ENCODE peak calls at places on chromosome 16, in nine cellular contexts. One of them, this sample, is unnamed.

GRCh38 chr16:50315346-50315997 is 49.1 kb downstream of the ADCY7 start:
- DNase-seq in dorsolateral prefrontal cortex: no peak
- DNase-seq in upper lobe of left lung: no peak
- DNase-seq in heart left ventricle: no peak
- DNase-seq in CD8-positive, alpha-beta T cell: no peak
- DNase-seq in lung: peak; percentile 25
- DNase-seq in GM23338: no peak
- DNase-seq in tibial artery: no peak
- DNase-seq in breast epithelium: no peak
- DNase-seq in this sample: no peak

GRCh38 chr16:51003850-51004566 is 147.1 kb downstream of the SALL1 start:
- DNase-seq in dorsolateral prefrontal cortex: no peak
- DNase-seq in upper lobe of left lung: no peak
- DNase-seq in heart left ventricle: no peak
- DNase-seq in CD8-positive, alpha-beta T cell: no peak
- DNase-seq in lung: no peak
- DNase-seq in GM23338: no peak
- DNase-seq in tibial artery: no peak
- DNase-seq in breast epithelium: no peak
- DNase-seq in this sample: no peak

GRCh38 chr16:56191807-56192643 is 736 bp downstream of the GNAO1 start:
- DNase-seq in dorsolateral prefrontal cortex: peak; percentile 26
- DNase-seq in upper lobe of left lung: no peak
- DNase-seq in heart left ventricle: no peak
- DNase-seq in CD8-positive, alpha-beta T cell: peak; percentile 19
- DNase-seq in lung: no peak
- DNase-seq in GM23338: peak; percentile 32
- DNase-seq in tibial artery: no peak
- DNase-seq in breast epithelium: no peak
- DNase-seq in this sample: no peak

GRCh38 chr16:30996324-30996999 is 11.5 kb downstream of the HSD3B7 start:
- DNase-seq in dorsolateral prefrontal cortex: no peak
- DNase-seq in upper lobe of left lung: no peak
- DNase-seq in heart left ventricle: no peak
- DNase-seq in CD8-positive, alpha-beta T cell: no peak
- DNase-seq in lung: no peak
- DNase-seq in GM23338: peak; percentile 32
- DNase-seq in tibial artery: no peak
- DNase-seq in breast epithelium: no peak
- DNase-seq in this sample: no peak

GRCh38 chr16:71515026-71515425 is 11.2 kb upstream of the CHST4 start:
- DNase-seq in dorsolateral prefrontal cortex: no peak
- DNase-seq in upper lobe of left lung: no peak
- DNase-seq in heart left ventricle: no peak
- DNase-seq in CD8-positive, alpha-beta T cell: no peak
- DNase-seq in lung: no peak
- DNase-seq in GM23338: peak; percentile 65
- DNase-seq in tibial artery: no peak
- DNase-seq in breast epithelium: no peak
- DNase-seq in this sample: no peak

GRCh38 chr16:84228321-84228838 is 11.4 kb downstream of the KCNG4 start:
- DNase-seq in dorsolateral prefrontal cortex: peak; percentile 39
- DNase-seq in upper lobe of left lung: no peak
- DNase-seq in heart left ventricle: peak; percentile 79
- DNase-seq in CD8-positive, alpha-beta T cell: no peak
- DNase-seq in lung: peak; percentile 59
- DNase-seq in GM23338: peak; percentile 54
- DNase-seq in tibial artery: peak; percentile 86
- DNase-seq in breast epithelium: no peak
- DNase-seq in this sample: no peak

GRCh38 chr16:5428932-5429331 is 331.3 kb upstream of the EEF2KMT start:
- DNase-seq in dorsolateral prefrontal cortex: no peak
- DNase-seq in upper lobe of left lung: no peak
- DNase-seq in heart left ventricle: no peak
- DNase-seq in CD8-positive, alpha-beta T cell: no peak
- DNase-seq in lung: no peak
- DNase-seq in GM23338: peak; percentile 75
- DNase-seq in tibial artery: no peak
- DNase-seq in breast epithelium: no peak
- DNase-seq in this sample: no peak

GRCh38 chr16:77793417-77793816 is 5.1 kb downstream of the VAT1L start:
- DNase-seq in dorsolateral prefrontal cortex: no peak
- DNase-seq in upper lobe of left lung: no peak
- DNase-seq in heart left ventricle: no peak
- DNase-seq in CD8-positive, alpha-beta T cell: no peak
- DNase-seq in lung: no peak
- DNase-seq in GM23338: no peak
- DNase-seq in tibial artery: no peak
- DNase-seq in breast epithelium: no peak
- DNase-seq in this sample: no peak

GRCh38 chr16:57145964-57146647 is 39.7 kb downstream of the PSME3IP1 start:
- DNase-seq in dorsolateral prefrontal cortex: no peak
- DNase-seq in upper lobe of left lung: peak; percentile 73
- DNase-seq in heart left ventricle: no peak
- DNase-seq in CD8-positive, alpha-beta T cell: no peak
- DNase-seq in lung: no peak
- DNase-seq in GM23338: no peak
- DNase-seq in tibial artery: no peak
- DNase-seq in breast epithelium: no peak
- DNase-seq in this sample: no peak

GRCh38 chr16:3490911-3491629 is 4.2 kb downstream of the C16orf90 start:
- DNase-seq in dorsolateral prefrontal cortex: no peak
- DNase-seq in upper lobe of left lung: no peak
- DNase-seq in heart left ventricle: no peak
- DNase-seq in CD8-positive, alpha-beta T cell: no peak
- DNase-seq in lung: no peak
- DNase-seq in GM23338: peak; percentile 53
- DNase-seq in tibial artery: no peak
- DNase-seq in breast epithelium: no peak
- DNase-seq in this sample: no peak

GRCh38 chr16:88703486-88704309 is 2.5 kb downstream of the RNF166 start:
- DNase-seq in dorsolateral prefrontal cortex: peak; percentile 65
- DNase-seq in upper lobe of left lung: peak; percentile 86
- DNase-seq in heart left ventricle: no peak
- DNase-seq in CD8-positive, alpha-beta T cell: peak; percentile 91
- DNase-seq in lung: peak; percentile 58
- DNase-seq in GM23338: no peak
- DNase-seq in tibial artery: no peak
- DNase-seq in breast epithelium: no peak
- DNase-seq in this sample: peak; percentile 63
- H3K27ac ChIP-seq in dorsolateral prefrontal cortex: peak overlapping the region; percentile 81
- H3K27ac ChIP-seq in upper lobe of left lung: peak overlapping the region; percentile 92
- H3K27ac ChIP-seq in heart left ventricle: peak overlapping the region; percentile 63
- H3K27ac ChIP-seq in CD8-positive, alpha-beta T cell: peak overlapping the region; percentile 91
- H3K27ac ChIP-seq in lung: peak overlapping the region; percentile 92
- H3K27ac ChIP-seq in GM23338: peak overlapping the region; percentile 69
- H3K27ac ChIP-seq in tibial artery: peak overlapping the region; percentile 16
- H3K27ac ChIP-seq in breast epithelium: no peak overlapping the region
- H3K27ac ChIP-seq in this sample: peak overlapping the region; percentile 88

GRCh38 chr16:53893731-53894435 is 189.9 kb downstream of the FTO start:
- DNase-seq in dorsolateral prefrontal cortex: no peak
- DNase-seq in upper lobe of left lung: no peak
- DNase-seq in heart left ventricle: peak; percentile 27
- DNase-seq in CD8-positive, alpha-beta T cell: no peak
- DNase-seq in lung: no peak
- DNase-seq in GM23338: no peak
- DNase-seq in tibial artery: no peak
- DNase-seq in breast epithelium: no peak
- DNase-seq in this sample: no peak
- H3K27ac ChIP-seq in dorsolateral prefrontal cortex: no peak overlapping the region
- H3K27ac ChIP-seq in upper lobe of left lung: no peak overlapping the region
- H3K27ac ChIP-seq in heart left ventricle: no peak overlapping the region
- H3K27ac ChIP-seq in CD8-positive, alpha-beta T cell: no peak overlapping the region
- H3K27ac ChIP-seq in lung: no peak overlapping the region
- H3K27ac ChIP-seq in GM23338: no peak overlapping the region
- H3K27ac ChIP-seq in tibial artery: no peak overlapping the region
- H3K27ac ChIP-seq in breast epithelium: peak overlapping the region; percentile 67
- H3K27ac ChIP-seq in this sample: no peak overlapping the region

GRCh38 chr16:17382949-17383348 is 87.8 kb downstream of the XYLT1 start:
- DNase-seq in dorsolateral prefrontal cortex: no peak
- DNase-seq in upper lobe of left lung: no peak
- DNase-seq in heart left ventricle: no peak
- DNase-seq in CD8-positive, alpha-beta T cell: no peak
- DNase-seq in lung: no peak
- DNase-seq in GM23338: no peak
- DNase-seq in tibial artery: no peak
- DNase-seq in breast epithelium: no peak
- DNase-seq in this sample: no peak
- H3K27ac ChIP-seq in dorsolateral prefrontal cortex: no peak overlapping the region
- H3K27ac ChIP-seq in upper lobe of left lung: no peak overlapping the region
- H3K27ac ChIP-seq in heart left ventricle: no peak overlapping the region
- H3K27ac ChIP-seq in CD8-positive, alpha-beta T cell: no peak overlapping the region
- H3K27ac ChIP-seq in lung: no peak overlapping the region
- H3K27ac ChIP-seq in GM23338: peak overlapping the region; percentile 89
- H3K27ac ChIP-seq in tibial artery: no peak overlapping the region
- H3K27ac ChIP-seq in breast epithelium: no peak overlapping the region
- H3K27ac ChIP-seq in this sample: no peak overlapping the region

DNA sequence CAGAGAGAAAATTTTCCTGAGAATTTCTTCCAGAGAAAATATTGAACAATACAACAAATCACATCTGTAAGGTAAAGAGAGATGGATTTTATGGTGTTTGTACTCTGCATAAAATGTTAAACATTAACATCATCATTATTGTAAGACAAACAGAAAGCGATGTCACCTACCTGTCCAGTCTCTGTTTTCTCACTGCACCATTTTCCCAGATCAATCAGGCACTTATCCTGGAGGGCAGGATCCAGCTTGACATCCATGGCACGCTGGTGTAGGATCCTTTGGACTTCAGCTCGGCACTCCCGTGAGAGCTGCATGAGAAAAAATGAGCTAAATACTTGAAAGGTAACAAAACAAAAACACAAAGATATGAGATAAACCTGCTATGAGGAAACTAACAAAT is 55.9 kb upstream of the CLEC18B start:
- DNase-seq in dorsolateral prefrontal cortex: no peak
- DNase-seq in upper lobe of left lung: no peak
- DNase-seq in heart left ventricle: no peak
- DNase-seq in CD8-positive, alpha-beta T cell: no peak
- DNase-seq in lung: no peak
- DNase-seq in GM23338: no peak
- DNase-seq in tibial artery: no peak
- DNase-seq in breast epithelium: no peak
- DNase-seq in this sample: no peak
- H3K27ac ChIP-seq in dorsolateral prefrontal cortex: no peak overlapping the region
- H3K27ac ChIP-seq in upper lobe of left lung: no peak overlapping the region
- H3K27ac ChIP-seq in heart left ventricle: no peak overlapping the region
- H3K27ac ChIP-seq in CD8-positive, alpha-beta T cell: no peak overlapping the region
- H3K27ac ChIP-seq in lung: no peak overlapping the region
- H3K27ac ChIP-seq in GM23338: no peak overlapping the region
- H3K27ac ChIP-seq in tibial artery: no peak overlapping the region
- H3K27ac ChIP-seq in breast epithelium: no peak overlapping the region
- H3K27ac ChIP-seq in this sample: no peak overlapping the region

DNA sequence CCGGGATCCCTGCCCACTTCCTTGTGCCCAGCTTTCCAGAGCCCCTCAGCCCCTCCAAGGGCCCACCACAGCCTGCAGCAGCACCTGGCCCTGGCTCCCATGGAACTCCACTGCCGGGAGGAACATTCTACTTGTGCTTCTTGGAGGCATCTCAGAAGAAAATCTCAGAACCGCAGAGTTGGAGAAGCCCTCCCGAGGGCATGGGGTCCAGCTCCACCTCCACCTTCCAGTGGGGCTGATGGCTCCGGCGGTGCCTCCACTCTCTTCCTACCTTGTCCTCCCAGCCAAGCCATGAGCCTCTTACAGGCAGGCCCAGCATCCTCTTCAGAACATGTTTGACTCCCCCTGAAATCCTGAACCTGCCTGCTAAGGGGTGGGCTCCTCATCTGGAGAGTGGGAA is 79.4 kb upstream of the ZNF469 start:
- DNase-seq in dorsolateral prefrontal cortex: no peak
- DNase-seq in upper lobe of left lung: no peak
- DNase-seq in heart left ventricle: no peak
- DNase-seq in CD8-positive, alpha-beta T cell: no peak
- DNase-seq in lung: no peak
- DNase-seq in GM23338: no peak
- DNase-seq in tibial artery: no peak
- DNase-seq in breast epithelium: no peak
- DNase-seq in this sample: no peak
- H3K27ac ChIP-seq in dorsolateral prefrontal cortex: no peak overlapping the region
- H3K27ac ChIP-seq in upper lobe of left lung: no peak overlapping the region
- H3K27ac ChIP-seq in heart left ventricle: no peak overlapping the region
- H3K27ac ChIP-seq in CD8-positive, alpha-beta T cell: no peak overlapping the region
- H3K27ac ChIP-seq in lung: peak overlapping the region; percentile 20
- H3K27ac ChIP-seq in GM23338: no peak overlapping the region
- H3K27ac ChIP-seq in tibial artery: no peak overlapping the region
- H3K27ac ChIP-seq in breast epithelium: no peak overlapping the region
- H3K27ac ChIP-seq in this sample: no peak overlapping the region

DNA sequence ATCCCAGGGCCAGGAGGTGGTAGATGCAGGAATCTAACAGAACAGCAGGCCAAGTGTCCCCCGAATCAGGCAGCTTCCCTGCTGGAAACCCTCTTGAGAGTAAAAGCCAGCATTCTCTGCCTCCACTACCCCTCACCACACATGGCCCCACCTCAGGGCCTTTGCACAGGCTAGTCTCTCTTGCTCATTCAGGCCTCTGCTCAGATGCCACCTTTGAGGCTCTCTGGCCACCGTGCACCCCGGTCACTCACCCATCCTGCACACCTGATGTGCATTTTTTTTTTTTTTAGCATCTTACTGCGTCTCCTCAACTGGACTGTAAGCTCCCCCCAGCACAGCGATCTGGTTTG is 34.5 kb upstream of the GSE1 start:
- DNase-seq in dorsolateral prefrontal cortex: no peak
- DNase-seq in upper lobe of left lung: no peak
- DNase-seq in heart left ventricle: no peak
- DNase-seq in CD8-positive, alpha-beta T cell: no peak
- DNase-seq in lung: no peak
- DNase-seq in GM23338: peak; percentile 46
- DNase-seq in tibial artery: no peak
- DNase-seq in breast epithelium: no peak
- DNase-seq in this sample: no peak
- H3K27ac ChIP-seq in dorsolateral prefrontal cortex: no peak overlapping the region
- H3K27ac ChIP-seq in upper lobe of left lung: no peak overlapping the region
- H3K27ac ChIP-seq in heart left ventricle: no peak overlapping the region
- H3K27ac ChIP-seq in CD8-positive, alpha-beta T cell: no peak overlapping the region
- H3K27ac ChIP-seq in lung: no peak overlapping the region
- H3K27ac ChIP-seq in GM23338: no peak overlapping the region
- H3K27ac ChIP-seq in tibial artery: no peak overlapping the region
- H3K27ac ChIP-seq in breast epithelium: no peak overlapping the region
- H3K27ac ChIP-seq in this sample: no peak overlapping the region

This sample was measured in effector memory CD4-positive, alpha-beta T cell.